ENCODE peak calls at places on chromosomes 4 and X, in six cellular contexts. P is BJ, K is lower lobe of right lung, D is GM06990, O is SK-N-SH, L is MM.1S. F is an unnamed sample.

GRCh38 chr4:152998861-152999260 is 62.7 kb downstream of the FHDC1 start:
- DNase-seq in L (no peak), O (no peak), K (no peak), P (no peak), D (no peak), F (no peak)

GRCh38 chr4:185143596-185143969 is 517 bp downstream of the SLC25A4 start:
- DNase-seq in D (no peak), K (peak; percentile 68), O (peak; percentile 65), L (peak; percentile 48), P (no peak), F (no peak)

GRCh38 chrX:13499736-13500135 is 69.7 kb upstream of the EGFL6 start:
- DNase-seq in D (no peak), K (no peak), L (no peak), O (no peak), P (no peak), F (no peak)

GRCh38 chr4:99591757-99592156 is 17.1 kb downstream of the MTTP start:
- DNase-seq in D (no peak), P (no peak), L (no peak), O (no peak), K (no peak), F (no peak)

GRCh38 chr4:52142816-52143215 is 91.7 kb downstream of the SPATA18 start:
- DNase-seq in D (no peak), O (no peak), P (no peak), K (no peak), L (no peak), F (no peak)

GRCh38 chrX:16687514-16687913 is 25.0 kb downstream of the CTPS2 start:
- DNase-seq in K (no peak), O (no peak), D (no peak), L (no peak), P (peak; percentile 22), F (no peak)

GRCh38 chr4:185797018-185797417 is 15.0 kb downstream of the SORBS2 start:
- DNase-seq in D (no peak), O (peak; percentile 41), L (no peak), K (no peak), P (no peak), F (no peak)

GRCh38 chr4:160848901-160849735 is 1314.7 kb downstream of the FSTL5 start:
- DNase-seq in P (no peak), K (no peak), L (no peak), D (no peak), O (no peak), F (no peak)

GRCh38 chr4:78692815-78693156 is 83.4 kb upstream of the BMP2K start:
- DNase-seq in P (no peak), O (no peak), L (no peak), D (no peak), K (no peak), F (no peak)

GRCh38 chr4:41882622-41883347 is 52.4 kb upstream of the TMEM33 start:
- DNase-seq in L (peak; percentile 44), O (peak; percentile 90), P (no peak), K (peak; percentile 69), D (peak; percentile 60), F (no peak)

GRCh38 chrX:53440631-53441517 is 6.7 kb upstream of the HSD17B10 start:
- DNase-seq in D (no peak), L (no peak), P (no peak), K (peak; percentile 63), O (peak; percentile 27), F (no peak)

GRCh38 chr4:13325744-13326143 is 158.4 kb downstream of the RAB28 start:
- DNase-seq in D (no peak), L (no peak), P (no peak), K (no peak), O (no peak), F (no peak)

GRCh38 chr4:108622022-108622421 is 1.6 kb downstream of the RPL34 start:
- DNase-seq in P (no peak), L (peak; percentile 39), O (no peak), D (no peak), K (no peak), F (no peak)

GRCh38 chr4:3765271-3766206 is 646 bp upstream of the ADRA2C start:
- DNase-seq in P (no peak), L (no peak), K (no peak), D (no peak), O (peak; percentile 91), F (peak; percentile 65)
- TF ChIP-seq CTCF in P (no peak), L (no peak), K (no peak), D (no peak), O (no peak), F (peak; percentile 47)

GRCh38 chr4:146534178-146534577 is 12.4 kb upstream of the SLC10A7 start:
- DNase-seq in O (no peak), D (no peak), P (no peak), L (no peak), K (no peak), F (no peak)
- TF ChIP-seq CTCF in O (no peak), D (no peak), P (no peak), L (no peak), K (no peak), F (no peak)

GRCh38 chr4:138579146-138579545 is 337.0 kb upstream of the SLC7A11 start:
- DNase-seq in P (no peak), K (no peak), L (no peak), D (no peak), O (no peak), F (no peak)

GRCh38 chr4:138577145-138577544 is 335.0 kb upstream of the SLC7A11 start:
- DNase-seq in O (no peak), D (no peak), P (no peak), K (no peak), L (no peak), F (no peak)

GRCh38 chr4:138572007-138572406 is 329.9 kb upstream of the SLC7A11 start:
- DNase-seq in P (no peak), O (no peak), K (no peak), L (no peak), D (no peak), F (no peak)

GRCh38 chr4:138573246-138573645 is 331.1 kb upstream of the SLC7A11 start:
- DNase-seq in P (no peak), L (no peak), K (no peak), D (no peak), O (no peak), F (no peak)

GRCh38 chr4:138576684-138577083 is 334.5 kb upstream of the SLC7A11 start:
- DNase-seq in D (no peak), P (no peak), O (no peak), L (peak; percentile 62), K (no peak), F (no peak)
- TF ChIP-seq CTCF in D (peak; percentile 55), P (peak; percentile 49), O (peak; percentile 53), L (peak; percentile 63), K (no peak), F (peak; percentile 47)

DNA sequence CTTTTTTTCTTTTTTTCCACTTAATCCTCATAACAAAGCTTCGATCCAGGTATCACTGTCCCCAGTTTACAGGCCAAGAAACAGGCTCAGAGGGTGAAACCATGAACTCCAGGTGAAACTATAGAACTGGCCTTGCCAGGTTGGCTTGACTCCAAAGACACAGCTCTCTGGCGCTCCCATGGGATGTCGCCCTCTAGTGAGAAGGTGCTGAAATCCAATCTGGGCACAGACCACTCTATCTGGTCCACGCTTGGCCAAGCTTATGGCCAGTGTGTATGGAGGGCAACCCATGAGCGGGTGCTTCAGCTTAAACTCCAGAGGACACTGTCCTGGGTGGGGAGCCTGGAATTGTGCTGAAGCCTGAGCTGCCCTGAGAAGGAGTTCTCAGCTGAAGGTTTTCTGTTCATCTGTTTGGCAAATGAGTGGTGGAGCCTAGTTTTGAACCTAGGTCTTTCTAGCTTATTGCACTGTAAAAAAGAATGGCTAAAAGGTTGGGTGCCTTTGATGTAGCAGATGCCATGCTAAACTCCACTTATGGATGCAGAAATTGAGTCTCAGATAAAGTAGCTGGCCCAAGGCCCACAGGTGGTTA is 70.5 kb downstream of the SEL1L3 start:
- DNase-seq in P (no peak), L (no peak), O (peak; percentile 50), K (no peak), D (no peak), F (no peak)
- TF ChIP-seq CTCF in P (peak; percentile 42), L (peak; percentile 44), O (peak; percentile 57), K (peak; percentile 50), D (peak; percentile 43), F (peak; percentile 44)

GRCh38 chr4:55407119-55407518 is 11.4 kb downstream of the TMEM165 start:
- DNase-seq in O (no peak), D (no peak), P (no peak), K (no peak), L (no peak), F (no peak)

GRCh38 chr4:55407764-55408163 is 12.0 kb downstream of the TMEM165 start:
- DNase-seq in P (no peak), D (no peak), K (no peak), L (no peak), O (no peak), F (no peak)

GRCh38 chr4:55410431-55410830 is 14.7 kb downstream of the TMEM165 start:
- DNase-seq in K (no peak), P (no peak), L (no peak), D (no peak), O (no peak), F (no peak)

GRCh38 chr4:55411621-55412020 is 15.9 kb downstream of the TMEM165 start:
- DNase-seq in P (no peak), L (no peak), K (no peak), O (no peak), D (no peak), F (no peak)

DNA sequence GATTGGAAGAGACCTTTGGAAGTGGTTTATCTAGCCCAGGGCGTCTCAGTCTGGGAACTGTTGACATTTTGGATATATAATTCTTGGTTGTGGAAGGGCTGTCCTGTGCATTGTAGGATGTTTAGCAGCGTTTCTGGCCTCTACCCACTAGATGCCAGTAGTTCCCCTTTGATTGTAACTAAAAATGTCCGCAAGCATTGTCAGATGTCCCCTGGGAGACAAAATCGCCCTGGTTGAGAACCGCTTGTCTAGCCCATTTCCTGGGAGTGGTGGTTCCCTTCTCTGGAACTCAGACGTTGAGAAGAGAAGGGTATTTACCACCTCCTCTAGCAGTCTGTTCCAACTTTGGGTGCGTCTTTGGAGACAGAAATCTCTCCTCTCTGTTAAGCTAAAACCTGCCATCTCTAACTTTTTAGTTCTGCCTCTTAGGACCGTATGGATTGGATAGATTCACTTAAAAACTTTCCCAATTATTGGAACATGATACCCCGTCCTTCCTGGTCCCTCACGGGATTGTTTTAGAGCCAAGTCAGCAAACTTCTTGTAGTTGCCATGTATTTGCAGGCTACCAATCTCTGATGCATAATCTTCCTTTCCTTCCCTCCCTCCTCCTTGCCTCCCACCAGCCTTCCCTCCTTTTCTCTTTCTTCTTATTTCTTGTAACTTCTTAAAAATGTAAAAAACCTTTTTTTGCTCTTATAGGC is 13.9 kb downstream of the TMEM165 start:
- DNase-seq in O (no peak), P (no peak), L (no peak), D (no peak), K (no peak), F (no peak)
- TF ChIP-seq CTCF in O (peak; percentile 31), P (peak; percentile 46), L (no peak), D (peak; percentile 53), K (peak; percentile 17), F (peak; percentile 31)